ENCODE peak calls at places on chromosomes 12 and 14, in seven cellular contexts. One of them, this sample, is unnamed.

GRCh38 chr14:106276326-106277267 is 750.2 kb downstream of the TMEM121 start:
- DNase-seq in cardiac fibroblast: no peak
- DNase-seq in PC-3: no peak
- DNase-seq in lower lobe of right lung: no peak
- DNase-seq in mammary epithelial cell: no peak
- DNase-seq in gastrocnemius medialis: no peak
- DNase-seq in BE2C: no peak
- DNase-seq in this sample: no peak

GRCh38 chr14:92456215-92457017 is 57.2 kb upstream of the RIN3 start:
- DNase-seq in cardiac fibroblast: peak
- DNase-seq in PC-3: peak
- DNase-seq in lower lobe of right lung: peak
- DNase-seq in mammary epithelial cell: peak
- DNase-seq in gastrocnemius medialis: no peak
- DNase-seq in BE2C: peak
- DNase-seq in this sample: no peak

GRCh38 chr12:91493308-91493707 is 310.7 kb upstream of the DCN start:
- DNase-seq in cardiac fibroblast: peak
- DNase-seq in PC-3: peak
- DNase-seq in lower lobe of right lung: no peak
- DNase-seq in mammary epithelial cell: peak
- DNase-seq in gastrocnemius medialis: no peak
- DNase-seq in BE2C: no peak
- DNase-seq in this sample: no peak

GRCh38 chr14:29805415-29806123 is 122.1 kb downstream of the PRKD1 start:
- DNase-seq in cardiac fibroblast: peak
- DNase-seq in PC-3: peak
- DNase-seq in lower lobe of right lung: peak
- DNase-seq in mammary epithelial cell: peak
- DNase-seq in gastrocnemius medialis: peak
- DNase-seq in BE2C: no peak
- DNase-seq in this sample: no peak

GRCh38 chr14:101480747-101481530 is 80.4 kb upstream of the DIO3 start:
- DNase-seq in cardiac fibroblast: peak
- DNase-seq in PC-3: peak
- DNase-seq in lower lobe of right lung: peak
- DNase-seq in mammary epithelial cell: peak
- DNase-seq in gastrocnemius medialis: no peak
- DNase-seq in BE2C: no peak
- DNase-seq in this sample: peak

GRCh38 chr12:65968889-65969509 is 144.7 kb downstream of the HMGA2 start:
- DNase-seq in cardiac fibroblast: peak
- DNase-seq in PC-3: no peak
- DNase-seq in lower lobe of right lung: no peak
- DNase-seq in mammary epithelial cell: peak
- DNase-seq in gastrocnemius medialis: no peak
- DNase-seq in BE2C: no peak
- DNase-seq in this sample: no peak

GRCh38 chr14:103188691-103189480 is 65.6 kb downstream of the TNFAIP2 start:
- DNase-seq in cardiac fibroblast: no peak
- DNase-seq in PC-3: no peak
- DNase-seq in lower lobe of right lung: peak
- DNase-seq in mammary epithelial cell: no peak
- DNase-seq in gastrocnemius medialis: no peak
- DNase-seq in BE2C: no peak
- DNase-seq in this sample: no peak

GRCh38 chr14:104145826-104146642 is 7.6 kb downstream of the KIF26A start:
- DNase-seq in cardiac fibroblast: no peak
- DNase-seq in PC-3: no peak
- DNase-seq in lower lobe of right lung: no peak
- DNase-seq in mammary epithelial cell: no peak
- DNase-seq in gastrocnemius medialis: no peak
- DNase-seq in BE2C: peak
- DNase-seq in this sample: no peak

GRCh38 chr14:85487215-85487614 is 42.7 kb upstream of the FLRT2 start:
- DNase-seq in cardiac fibroblast: peak
- DNase-seq in PC-3: no peak
- DNase-seq in lower lobe of right lung: no peak
- DNase-seq in mammary epithelial cell: no peak
- DNase-seq in gastrocnemius medialis: no peak
- DNase-seq in BE2C: no peak
- DNase-seq in this sample: no peak

GRCh38 chr14:23160924-23161522 is 22.4 kb downstream of the SLC7A8 start:
- DNase-seq in cardiac fibroblast: peak
- DNase-seq in PC-3: peak
- DNase-seq in lower lobe of right lung: peak
- DNase-seq in mammary epithelial cell: peak
- DNase-seq in gastrocnemius medialis: peak
- DNase-seq in BE2C: no peak
- DNase-seq in this sample: no peak

GRCh38 chr12:120988658-120989057 is 10.3 kb downstream of the HNF1A start:
- DNase-seq in cardiac fibroblast: no peak
- DNase-seq in PC-3: no peak
- DNase-seq in lower lobe of right lung: no peak
- DNase-seq in mammary epithelial cell: no peak
- DNase-seq in gastrocnemius medialis: no peak
- DNase-seq in BE2C: no peak
- DNase-seq in this sample: no peak

GRCh38 chr14:55265197-55265596 is 6.0 kb upstream of the FBXO34 start:
- DNase-seq in cardiac fibroblast: no peak
- DNase-seq in PC-3: no peak
- DNase-seq in lower lobe of right lung: no peak
- DNase-seq in mammary epithelial cell: no peak
- DNase-seq in gastrocnemius medialis: no peak
- DNase-seq in BE2C: no peak
- DNase-seq in this sample: no peak

GRCh38 chr12:40726366-40726765 is 34.1 kb downstream of the CNTN1 start:
- DNase-seq in cardiac fibroblast: no peak
- DNase-seq in PC-3: no peak
- DNase-seq in lower lobe of right lung: no peak
- DNase-seq in mammary epithelial cell: no peak
- DNase-seq in gastrocnemius medialis: no peak
- DNase-seq in BE2C: no peak
- DNase-seq in this sample: no peak

GRCh38 chr12:14962797-14963196 is 1.4 kb upstream of the ARHGDIB start:
- DNase-seq in cardiac fibroblast: no peak
- DNase-seq in PC-3: no peak
- DNase-seq in lower lobe of right lung: no peak
- DNase-seq in mammary epithelial cell: no peak
- DNase-seq in gastrocnemius medialis: no peak
- DNase-seq in BE2C: no peak
- DNase-seq in this sample: no peak

GRCh38 chr14:92676031-92676430 is 72.4 kb downstream of the LGMN start:
- DNase-seq in cardiac fibroblast: no peak
- DNase-seq in PC-3: peak
- DNase-seq in lower lobe of right lung: peak
- DNase-seq in mammary epithelial cell: no peak
- DNase-seq in gastrocnemius medialis: no peak
- DNase-seq in BE2C: no peak
- DNase-seq in this sample: no peak

GRCh38 chr12:25263594-25263993 is 12.9 kb upstream of the KRAS start:
- DNase-seq in cardiac fibroblast: no peak
- DNase-seq in PC-3: no peak
- DNase-seq in lower lobe of right lung: no peak
- DNase-seq in mammary epithelial cell: no peak
- DNase-seq in gastrocnemius medialis: no peak
- DNase-seq in BE2C: no peak
- DNase-seq in this sample: no peak

GRCh38 chr12:99600388-99600787 is 47.2 kb upstream of the GARIN6 start:
- DNase-seq in cardiac fibroblast: no peak
- DNase-seq in PC-3: no peak
- DNase-seq in lower lobe of right lung: no peak
- DNase-seq in mammary epithelial cell: no peak
- DNase-seq in gastrocnemius medialis: no peak
- DNase-seq in BE2C: no peak
- DNase-seq in this sample: no peak

GRCh38 chr14:77102154-77102553 is 4.1 kb downstream of the CIPC start:
- DNase-seq in cardiac fibroblast: no peak
- DNase-seq in PC-3: no peak
- DNase-seq in lower lobe of right lung: no peak
- DNase-seq in mammary epithelial cell: no peak
- DNase-seq in gastrocnemius medialis: no peak
- DNase-seq in BE2C: no peak
- DNase-seq in this sample: no peak

GRCh38 chr12:118922405-118922804 is 58.9 kb upstream of the SRRM4 start:
- DNase-seq in cardiac fibroblast: no peak
- DNase-seq in PC-3: no peak
- DNase-seq in lower lobe of right lung: no peak
- DNase-seq in mammary epithelial cell: no peak
- DNase-seq in gastrocnemius medialis: no peak
- DNase-seq in BE2C: no peak
- DNase-seq in this sample: no peak

GRCh38 chr12:58916891-58917570 is 3.3 kb downstream of the LRIG3 start:
- DNase-seq in cardiac fibroblast: peak
- DNase-seq in PC-3: peak
- DNase-seq in lower lobe of right lung: no peak
- DNase-seq in mammary epithelial cell: peak
- DNase-seq in gastrocnemius medialis: no peak
- DNase-seq in BE2C: no peak
- DNase-seq in this sample: no peak

GRCh38 chr12:29223431-29223830 is 74.4 kb downstream of the FAR2 start:
- DNase-seq in cardiac fibroblast: no peak
- DNase-seq in PC-3: no peak
- DNase-seq in lower lobe of right lung: no peak
- DNase-seq in mammary epithelial cell: no peak
- DNase-seq in gastrocnemius medialis: no peak
- DNase-seq in BE2C: no peak
- DNase-seq in this sample: no peak

GRCh38 chr12:111673503-111673902 is 12.3 kb downstream of the BRAP start:
- DNase-seq in cardiac fibroblast: peak
- DNase-seq in PC-3: peak
- DNase-seq in lower lobe of right lung: no peak
- DNase-seq in mammary epithelial cell: no peak
- DNase-seq in gastrocnemius medialis: no peak
- DNase-seq in BE2C: peak
- DNase-seq in this sample: no peak

GRCh38 chr14:61064210-61064609 is 83.2 kb downstream of the SLC38A6 start:
- DNase-seq in cardiac fibroblast: no peak
- DNase-seq in PC-3: no peak
- DNase-seq in lower lobe of right lung: no peak
- DNase-seq in mammary epithelial cell: no peak
- DNase-seq in gastrocnemius medialis: no peak
- DNase-seq in BE2C: no peak
- DNase-seq in this sample: no peak
- TF ChIP-seq CTCF in cardiac fibroblast: no peak
- TF ChIP-seq CTCF in PC-3: peak
- TF ChIP-seq CTCF in lower lobe of right lung: no peak
- TF ChIP-seq CTCF in mammary epithelial cell: no peak
- TF ChIP-seq CTCF in gastrocnemius medialis: no peak
- TF ChIP-seq CTCF in BE2C: no peak
- TF ChIP-seq CTCF in this sample: no peak

GRCh38 chr12:32305163-32305562 is 94.2 kb upstream of the FGD4 start:
- DNase-seq in cardiac fibroblast: peak
- DNase-seq in PC-3: no peak
- DNase-seq in lower lobe of right lung: no peak
- DNase-seq in mammary epithelial cell: no peak
- DNase-seq in gastrocnemius medialis: no peak
- DNase-seq in BE2C: no peak
- DNase-seq in this sample: no peak
- TF ChIP-seq CTCF in cardiac fibroblast: peak
- TF ChIP-seq CTCF in PC-3: no peak
- TF ChIP-seq CTCF in lower lobe of right lung: peak
- TF ChIP-seq CTCF in mammary epithelial cell: peak
- TF ChIP-seq CTCF in gastrocnemius medialis: no peak
- TF ChIP-seq CTCF in BE2C: peak
- TF ChIP-seq CTCF in this sample: no peak

GRCh38 chr12:102062419-102062806 is 622 bp upstream of the WASHC3 start:
- DNase-seq in cardiac fibroblast: no peak
- DNase-seq in PC-3: no peak
- DNase-seq in lower lobe of right lung: no peak
- DNase-seq in mammary epithelial cell: no peak
- DNase-seq in gastrocnemius medialis: no peak
- DNase-seq in BE2C: no peak
- DNase-seq in this sample: no peak

GRCh38 chr12:102061556-102062418 is at the start of gene WASHC3:
- DNase-seq in cardiac fibroblast: peak
- DNase-seq in PC-3: peak
- DNase-seq in lower lobe of right lung: peak
- DNase-seq in mammary epithelial cell: peak
- DNase-seq in gastrocnemius medialis: peak
- DNase-seq in BE2C: peak
- DNase-seq in this sample: peak

GRCh38 chr12:102059343-102059742 is 2.4 kb downstream of the WASHC3 start:
- DNase-seq in cardiac fibroblast: no peak
- DNase-seq in PC-3: peak
- DNase-seq in lower lobe of right lung: no peak
- DNase-seq in mammary epithelial cell: peak
- DNase-seq in gastrocnemius medialis: no peak
- DNase-seq in BE2C: no peak
- DNase-seq in this sample: no peak

GRCh38 chr12:102063066-102063465 is 1.3 kb upstream of the WASHC3 start:
- DNase-seq in cardiac fibroblast: peak
- DNase-seq in PC-3: peak
- DNase-seq in lower lobe of right lung: no peak
- DNase-seq in mammary epithelial cell: no peak
- DNase-seq in gastrocnemius medialis: no peak
- DNase-seq in BE2C: peak
- DNase-seq in this sample: no peak

GRCh38 chr12:102061096-102061555 is 665 bp downstream of the WASHC3 start:
- DNase-seq in cardiac fibroblast: peak
- DNase-seq in PC-3: peak
- DNase-seq in lower lobe of right lung: no peak
- DNase-seq in mammary epithelial cell: peak
- DNase-seq in gastrocnemius medialis: no peak
- DNase-seq in BE2C: no peak
- DNase-seq in this sample: no peak
- TF ChIP-seq CTCF in cardiac fibroblast: no peak
- TF ChIP-seq CTCF in PC-3: no peak
- TF ChIP-seq CTCF in lower lobe of right lung: no peak
- TF ChIP-seq CTCF in mammary epithelial cell: no peak
- TF ChIP-seq CTCF in gastrocnemius medialis: no peak
- TF ChIP-seq CTCF in BE2C: no peak
- TF ChIP-seq CTCF in this sample: no peak

DNA sequence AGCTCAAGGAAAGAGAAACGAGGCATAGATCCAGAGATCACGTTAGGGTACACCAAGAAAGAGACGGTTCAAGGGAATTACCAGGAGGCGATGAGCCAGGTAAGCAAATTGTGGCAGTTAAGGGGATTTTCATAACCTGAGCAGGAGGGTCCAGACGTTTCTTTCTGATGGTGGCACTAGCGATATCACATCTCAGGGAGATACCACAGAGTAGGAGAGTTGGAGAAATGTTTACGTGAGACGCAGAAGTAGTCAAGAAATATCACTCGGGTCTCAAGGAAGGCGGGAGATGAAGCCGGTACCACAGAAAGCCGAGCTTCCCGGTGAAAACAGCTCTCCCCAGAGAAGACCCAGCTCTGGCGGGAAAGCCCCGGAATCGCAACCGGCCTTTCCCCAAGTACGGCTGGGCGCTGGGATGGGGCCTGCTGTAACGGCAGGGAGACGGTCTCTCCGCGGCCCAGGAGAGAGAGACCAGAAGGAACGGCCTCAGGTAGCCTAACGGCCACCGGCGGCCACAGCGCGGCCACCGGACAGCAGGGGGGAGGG is 485 bp downstream of the SENP1 start:
- DNase-seq in cardiac fibroblast: peak
- DNase-seq in PC-3: peak
- DNase-seq in lower lobe of right lung: no peak
- DNase-seq in mammary epithelial cell: peak
- DNase-seq in gastrocnemius medialis: no peak
- DNase-seq in BE2C: no peak
- DNase-seq in this sample: no peak
- TF ChIP-seq CTCF in cardiac fibroblast: no peak
- TF ChIP-seq CTCF in PC-3: no peak
- TF ChIP-seq CTCF in lower lobe of right lung: no peak
- TF ChIP-seq CTCF in mammary epithelial cell: no peak
- TF ChIP-seq CTCF in gastrocnemius medialis: no peak
- TF ChIP-seq CTCF in BE2C: no peak
- TF ChIP-seq CTCF in this sample: no peak

GRCh38 chr14:91317381-91318313 is 73.1 kb upstream of the GPR68 start:
- DNase-seq in cardiac fibroblast: peak
- DNase-seq in PC-3: peak
- DNase-seq in lower lobe of right lung: peak
- DNase-seq in mammary epithelial cell: peak
- DNase-seq in gastrocnemius medialis: peak
- DNase-seq in BE2C: peak
- DNase-seq in this sample: no peak
- TF ChIP-seq CTCF in cardiac fibroblast: peak
- TF ChIP-seq CTCF in PC-3: peak
- TF ChIP-seq CTCF in lower lobe of right lung: peak
- TF ChIP-seq CTCF in mammary epithelial cell: peak
- TF ChIP-seq CTCF in gastrocnemius medialis: no peak
- TF ChIP-seq CTCF in BE2C: peak
- TF ChIP-seq CTCF in this sample: no peak